ENCODE peak calls at places on chromosomes 6 and 20, in ten cellular contexts. V is heart right ventricle, G is Panc1, I is fibroblast of lung, S is GM23248, F is testis, B is cardiac muscle cell, Z is PC-3, A is right cardiac atrium, K is transverse colon. C is an unnamed sample. For H3K4me1, the result is how much of the 10 kb centered on the place peaks cover.

GRCh38 chr20:22623211-22623610 is 38.8 kb upstream of the FOXA2 start:
- DNase-seq in V (no peak), G (no peak), I (no peak), S (peak), F (no peak), B (peak), Z (peak), A (no peak), K (no peak), C (no peak)

GRCh38 chr6:80991316-80991715 is 761.2 kb downstream of the TENT5A start:
- DNase-seq in V (no peak), G (no peak), I (no peak), S (no peak), F (no peak), B (no peak), Z (no peak), A (no peak), K (no peak), C (no peak)

GRCh38 chr6:45507156-45507555 is 129.4 kb upstream of the SUPT3H start:
- DNase-seq in V (no peak), G (no peak), I (no peak), S (no peak), F (no peak), B (no peak), Z (peak), A (no peak), K (no peak), C (no peak)

GRCh38 chr6:152220785-152221184 is 413.3 kb downstream of the ESR1 start:
- DNase-seq in V (no peak), G (no peak), I (peak), S (no peak), F (no peak), B (no peak), Z (no peak), A (no peak), K (no peak), C (no peak)

GRCh38 chr6:3159805-3160781 is 2.7 kb upstream of the TUBB2A start:
- DNase-seq in V (no peak), G (no peak), I (no peak), S (no peak), F (peak), B (peak), Z (peak), A (peak), K (peak), C (no peak)

GRCh38 chr20:38986663-38987062 is 24.5 kb downstream of the DHX35 start:
- DNase-seq in V (peak), G (no peak), I (peak), S (no peak), F (no peak), B (peak), Z (no peak), A (no peak), K (no peak), C (no peak)

GRCh38 chr20:50224553-50225255 is 34.1 kb downstream of the CEBPB start:
- DNase-seq in V (peak), G (no peak), I (peak), S (peak), F (peak), B (peak), Z (no peak), A (peak), K (peak), C (peak)

GRCh38 chr6:40611912-40612311 is 24.7 kb upstream of the LRFN2 start:
- DNase-seq in V (peak), G (no peak), I (no peak), S (no peak), F (no peak), B (no peak), Z (no peak), A (peak), K (no peak), C (no peak)

GRCh38 chr6:1312444-1313363 is 806 bp downstream of the FOXQ1 start:
- DNase-seq in V (no peak), G (no peak), I (no peak), S (peak), F (peak), B (no peak), Z (no peak), A (peak), K (no peak), C (no peak)

GRCh38 chr6:38771111-38771694 is 56.1 kb downstream of the DNAH8 start:
- DNase-seq in V (no peak), G (no peak), I (peak), S (peak), F (no peak), B (peak), Z (no peak), A (no peak), K (no peak), C (no peak)

GRCh38 chr6:85343428-85343827 is 106.5 kb upstream of the NT5E start:
- DNase-seq in V (no peak), G (no peak), I (no peak), S (no peak), F (no peak), B (no peak), Z (no peak), A (no peak), K (no peak), C (no peak)

GRCh38 chr20:9269280-9269971 is 200.5 kb downstream of the PLCB4 start:
- DNase-seq in V (no peak), G (no peak), I (peak), S (peak), F (no peak), B (peak), Z (no peak), A (no peak), K (no peak), C (no peak)

GRCh38 chr20:11867286-11867921 is 50.3 kb upstream of the BTBD3 start:
- DNase-seq in V (no peak), G (no peak), I (no peak), S (peak), F (no peak), B (no peak), Z (no peak), A (no peak), K (no peak), C (no peak)

GRCh38 chr20:41041693-41042092 is 13.1 kb downstream of the TOP1 start:
- DNase-seq in V (no peak), G (no peak), I (no peak), S (no peak), F (no peak), B (no peak), Z (no peak), A (no peak), K (no peak), C (no peak)

GRCh38 chr6:170437719-170438401 is 115.2 kb downstream of the PSMB1 start:
- DNase-seq in V (no peak), G (no peak), I (no peak), S (peak), F (peak), B (no peak), Z (no peak), A (peak), K (no peak), C (no peak)

GRCh38 chr6:133396225-133396624 is 155.1 kb downstream of the EYA4 start:
- DNase-seq in V (no peak), G (no peak), I (peak), S (no peak), F (no peak), B (peak), Z (peak), A (no peak), K (no peak), C (no peak)

GRCh38 chr6:63525186-63525878 is 46.9 kb upstream of the LOC128125822 start:
- DNase-seq in V (no peak), G (no peak), I (no peak), S (no peak), F (no peak), B (no peak), Z (no peak), A (no peak), K (no peak), C (no peak)

GRCh38 chr20:63641792-63642517 is 11.3 kb downstream of the STMN3 start:
- DNase-seq in V (peak), G (no peak), I (peak), S (peak), F (peak), B (peak), Z (peak), A (peak), K (peak), C (peak)

GRCh38 chr6:52253494-52253893 is 9.2 kb upstream of the IL17F start:
- DNase-seq in V (no peak), G (no peak), I (no peak), S (peak), F (no peak), B (no peak), Z (no peak), A (no peak), K (no peak), C (no peak)

GRCh38 chr20:21505161-21505809 is 8.6 kb downstream of the NKX2-2 start:
- DNase-seq in V (peak), G (peak), I (peak), S (peak), F (peak), B (peak), Z (peak), A (peak), K (peak), C (peak)

GRCh38 chr6:89952696-89953095 is 58.4 kb downstream of the GJA10 start:
- DNase-seq in V (no peak), G (no peak), I (peak), S (no peak), F (no peak), B (peak), Z (peak), A (no peak), K (peak), C (no peak)

GRCh38 chr20:40668449-40669228 is 20.4 kb downstream of the MAFB start:
- DNase-seq in V (no peak), G (no peak), I (no peak), S (peak), F (no peak), B (no peak), Z (peak), A (peak), K (no peak), C (no peak)

GRCh38 chr20:23086056-23086551 is at the start of gene CD93:
- DNase-seq in V (peak), G (no peak), I (no peak), S (peak), F (peak), B (peak), Z (no peak), A (peak), K (no peak), C (no peak)

GRCh38 chr6:47195251-47195650 is 114.5 kb downstream of the TNFRSF21 start:
- DNase-seq in V (peak), G (no peak), I (peak), S (no peak), F (no peak), B (peak), Z (no peak), A (peak), K (peak), C (peak)

GRCh38 chr20:13243826-13244376 is 22.8 kb downstream of the ISM1 start:
- DNase-seq in V (no peak), G (no peak), I (no peak), S (peak), F (no peak), B (no peak), Z (peak), A (no peak), K (no peak), C (no peak)

GRCh38 chr6:134447883-134448387 is 130.0 kb upstream of the SGK1 start:
- DNase-seq in V (no peak), G (no peak), I (peak), S (peak), F (no peak), B (peak), Z (peak), A (no peak), K (no peak), C (no peak)

GRCh38 chr6:25054469-25054868 is 118.7 kb upstream of the RIPOR2 start:
- DNase-seq in V (no peak), G (no peak), I (peak), S (peak), F (no peak), B (peak), Z (peak), A (no peak), K (no peak), C (no peak)
- H3K27ac ChIP-seq in V (no peak), G (no peak), I (peak), S (peak), F (no peak), B (no peak), Z (peak), A (no peak), K (peak), C (no peak)

GRCh38 chr6:158810149-158811095 is 8.7 kb downstream of the EZR start:
- DNase-seq in V (no peak), G (no peak), I (no peak), S (no peak), F (no peak), B (no peak), Z (no peak), A (no peak), K (no peak), C (no peak)
- H3K4me1 ChIP-seq in V (half or more), G (half or more), I (under half), S (under half), F (half or more), B (half or more), Z (under half), A (under half), K (half or more), C (half or more)

GRCh38 chr6:139371421-139372253 is 2.8 kb downstream of the CITED2 start:
- DNase-seq in V (no peak), G (no peak), I (peak), S (peak), F (no peak), B (peak), Z (peak), A (no peak), K (no peak), C (no peak)

GRCh38 chr6:139370707-139371345 is 3.6 kb downstream of the CITED2 start:
- DNase-seq in V (no peak), G (no peak), I (no peak), S (peak), F (no peak), B (no peak), Z (no peak), A (no peak), K (no peak), C (no peak)

GRCh38 chr6:139369068-139369467 is 5.4 kb downstream of the CITED2 start:
- DNase-seq in V (no peak), G (no peak), I (no peak), S (no peak), F (no peak), B (peak), Z (no peak), A (no peak), K (no peak), C (no peak)

GRCh38 chr6:139369568-139370046 is 4.8 kb downstream of the CITED2 start:
- DNase-seq in V (no peak), G (no peak), I (peak), S (peak), F (no peak), B (peak), Z (peak), A (no peak), K (no peak), C (no peak)

GRCh38 chr6:139370047-139370706 is 4.3 kb downstream of the CITED2 start:
- DNase-seq in V (no peak), G (no peak), I (peak), S (peak), F (no peak), B (peak), Z (peak), A (no peak), K (peak), C (no peak)
- H3K27ac ChIP-seq in V (peak), G (peak), I (peak), S (peak), F (peak), B (peak), Z (no peak), A (peak), K (peak), C (peak)

GRCh38 chr20:59630526-59630925 is 26.2 kb downstream of the PHACTR3 start:
- DNase-seq in V (no peak), G (no peak), I (no peak), S (no peak), F (no peak), B (no peak), Z (no peak), A (no peak), K (no peak), C (no peak)
- H3K4me1 ChIP-seq in V (under half), G (under half), I (under half), S (under half), F (under half), B (under half), Z (under half), A (under half), K (under half), C (under half)

DNA sequence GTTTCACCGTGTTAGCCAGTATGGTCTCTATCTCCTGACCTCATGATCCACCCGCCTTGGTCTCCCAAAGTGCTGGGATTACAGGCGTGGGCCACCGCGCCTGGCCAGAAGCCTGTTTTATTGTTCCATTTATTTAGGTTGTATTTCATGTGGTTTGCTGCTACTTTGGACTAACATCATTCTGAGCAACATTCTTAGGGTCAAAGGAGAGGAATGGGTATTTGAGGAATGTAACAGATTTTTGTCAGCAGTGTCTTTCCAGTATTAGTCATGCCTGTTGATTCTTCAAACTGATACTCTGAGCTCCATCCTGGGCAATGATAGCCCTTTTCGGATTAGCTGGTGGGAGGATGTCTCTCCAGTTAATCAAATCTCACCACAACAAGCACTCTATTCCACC is 213.0 kb upstream of the CITED2 start:
- DNase-seq in V (no peak), G (no peak), I (peak), S (peak), F (no peak), B (peak), Z (peak), A (no peak), K (no peak), C (no peak)
- H3K27ac ChIP-seq in V (no peak), G (peak), I (peak), S (peak), F (peak), B (peak), Z (peak), A (no peak), K (peak), C (no peak)

GRCh38 chr6:11431455-11431937 is 106.1 kb upstream of the TMEM170B start:
- DNase-seq in V (no peak), G (no peak), I (no peak), S (no peak), F (no peak), B (peak), Z (no peak), A (no peak), K (no peak), C (no peak)
- H3K4me1 ChIP-seq in V (under half), G (under half), I (under half), S (half or more), F (under half), B (under half), Z (half or more), A (under half), K (under half), C (half or more)

GRCh38 chr6:150491796-150492142 is 107.9 kb upstream of the PLEKHG1 start:
- DNase-seq in V (no peak), G (no peak), I (no peak), S (no peak), F (no peak), B (no peak), Z (no peak), A (no peak), K (no peak), C (no peak)
- H3K27ac ChIP-seq in V (no peak), G (no peak), I (no peak), S (no peak), F (no peak), B (no peak), Z (peak), A (no peak), K (no peak), C (no peak)

GRCh38 chr20:58467572-58468330 is 47.4 kb downstream of the APCDD1L start:
- DNase-seq in V (no peak), G (no peak), I (no peak), S (no peak), F (peak), B (no peak), Z (no peak), A (no peak), K (no peak), C (no peak)
- H3K4me1 ChIP-seq in V (under half), G (under half), I (under half), S (under half), F (under half), B (under half), Z (under half), A (under half), K (under half), C (under half)

GRCh38 chr20:32199006-32199405 is 8.5 kb downstream of the PLAGL2 start:
- DNase-seq in V (no peak), G (no peak), I (no peak), S (no peak), F (no peak), B (no peak), Z (no peak), A (no peak), K (no peak), C (no peak)
- H3K27ac ChIP-seq in V (no peak), G (no peak), I (no peak), S (no peak), F (no peak), B (no peak), Z (no peak), A (no peak), K (no peak), C (no peak)

C was measured in left ventricle myocardium inferior.